ENCODE peak calls at places on chromosomes 6 and 20, in four cellular contexts. One of them, this sample, is unnamed.

GRCh38 chr6:53796451-53796780 is 1.6 kb downstream of the LRRC1 start:
- DNase-seq in HCT116: no peak
- DNase-seq in uterus: no peak
- DNase-seq in D721Med: no peak
- DNase-seq in this sample: no peak

GRCh38 chr20:54025166-54025835 is 45.1 kb downstream of the BCAS1 start:
- DNase-seq in D721Med: no peak
- DNase-seq in uterus: no peak
- DNase-seq in HCT116: no peak
- DNase-seq in this sample: no peak

GRCh38 chr6:149940673-149940984 is 1.2 kb upstream of the ULBP2 start:
- DNase-seq in uterus: no peak
- DNase-seq in HCT116: no peak
- DNase-seq in D721Med: no peak
- DNase-seq in this sample: no peak

GRCh38 chr6:37110455-37111155 is 59.3 kb upstream of the PIM1 start:
- DNase-seq in uterus: no peak
- DNase-seq in D721Med: no peak
- DNase-seq in HCT116: no peak
- DNase-seq in this sample: no peak

GRCh38 chr6:109311481-109311880 is 70.8 kb downstream of the CD164 start:
- DNase-seq in D721Med: no peak
- DNase-seq in HCT116: no peak
- DNase-seq in uterus: no peak
- DNase-seq in this sample: no peak

GRCh38 chr20:16005612-16006493 is 567.4 kb downstream of the KIF16B start:
- DNase-seq in uterus: no peak
- DNase-seq in HCT116: no peak
- DNase-seq in D721Med: peak
- DNase-seq in this sample: no peak

GRCh38 chr6:166556336-166556735 is 30.1 kb downstream of the RAMACL start:
- DNase-seq in uterus: no peak
- DNase-seq in D721Med: no peak
- DNase-seq in HCT116: no peak
- DNase-seq in this sample: no peak

GRCh38 chr20:25739615-25740320 is 43.1 kb upstream of the ZNF337 start:
- DNase-seq in uterus: no peak
- DNase-seq in D721Med: no peak
- DNase-seq in HCT116: no peak
- DNase-seq in this sample: no peak

GRCh38 chr6:19303381-19303780 is 533.8 kb upstream of the ID4 start:
- DNase-seq in uterus: no peak
- DNase-seq in D721Med: no peak
- DNase-seq in HCT116: no peak
- DNase-seq in this sample: no peak

GRCh38 chr20:31606928-31607639 is 2.0 kb downstream of the ID1 start:
- DNase-seq in D721Med: no peak
- DNase-seq in HCT116: peak
- DNase-seq in uterus: no peak
- DNase-seq in this sample: peak

GRCh38 chr20:63097336-63097831 is 90.6 kb upstream of the BHLHE23 start:
- DNase-seq in HCT116: no peak
- DNase-seq in D721Med: peak
- DNase-seq in uterus: peak
- DNase-seq in this sample: no peak

GRCh38 chr6:71533939-71534379 is 245.3 kb downstream of the OGFRL1 start:
- DNase-seq in D721Med: no peak
- DNase-seq in uterus: no peak
- DNase-seq in HCT116: peak
- DNase-seq in this sample: peak

GRCh38 chr20:14790771-14791517 is 453.5 kb upstream of the FLRT3 start:
- DNase-seq in uterus: no peak
- DNase-seq in HCT116: no peak
- DNase-seq in D721Med: no peak
- DNase-seq in this sample: no peak

GRCh38 chr6:14547284-14548001 is 429.9 kb downstream of the CD83 start:
- DNase-seq in uterus: no peak
- DNase-seq in HCT116: no peak
- DNase-seq in D721Med: no peak
- DNase-seq in this sample: no peak

GRCh38 chr6:128519931-128520435 is 416 bp downstream of the PTPRK start:
- DNase-seq in D721Med: no peak
- DNase-seq in uterus: no peak
- DNase-seq in HCT116: no peak
- DNase-seq in this sample: no peak

GRCh38 chr6:130848945-130849344 is 21.7 kb downstream of the SMLR1 start:
- DNase-seq in D721Med: no peak
- DNase-seq in HCT116: no peak
- DNase-seq in uterus: no peak
- DNase-seq in this sample: no peak

GRCh38 chr20:3705970-3706739 is 6.2 kb downstream of the SIGLEC1 start:
- DNase-seq in uterus: no peak
- DNase-seq in D721Med: no peak
- DNase-seq in HCT116: no peak
- DNase-seq in this sample: no peak

GRCh38 chr20:3704085-3704484 is 8.3 kb downstream of the SIGLEC1 start:
- DNase-seq in uterus: no peak
- DNase-seq in HCT116: no peak
- DNase-seq in D721Med: no peak
- DNase-seq in this sample: no peak

GRCh38 chr20:3705491-3705969 is 6.9 kb downstream of the SIGLEC1 start:
- DNase-seq in HCT116: no peak
- DNase-seq in D721Med: no peak
- DNase-seq in uterus: no peak
- DNase-seq in this sample: no peak

GRCh38 chr20:3701061-3701998 is 11.1 kb downstream of the SIGLEC1 start:
- DNase-seq in D721Med: no peak
- DNase-seq in HCT116: no peak
- DNase-seq in uterus: no peak
- DNase-seq in this sample: no peak

GRCh38 chr20:3702992-3703391 is 9.4 kb downstream of the SIGLEC1 start:
- DNase-seq in D721Med: no peak
- DNase-seq in uterus: no peak
- DNase-seq in HCT116: no peak
- DNase-seq in this sample: no peak
- TF ChIP-seq CTCF in D721Med: no peak
- TF ChIP-seq CTCF in uterus: no peak
- TF ChIP-seq CTCF in HCT116: no peak
- TF ChIP-seq CTCF in this sample: no peak

DNA sequence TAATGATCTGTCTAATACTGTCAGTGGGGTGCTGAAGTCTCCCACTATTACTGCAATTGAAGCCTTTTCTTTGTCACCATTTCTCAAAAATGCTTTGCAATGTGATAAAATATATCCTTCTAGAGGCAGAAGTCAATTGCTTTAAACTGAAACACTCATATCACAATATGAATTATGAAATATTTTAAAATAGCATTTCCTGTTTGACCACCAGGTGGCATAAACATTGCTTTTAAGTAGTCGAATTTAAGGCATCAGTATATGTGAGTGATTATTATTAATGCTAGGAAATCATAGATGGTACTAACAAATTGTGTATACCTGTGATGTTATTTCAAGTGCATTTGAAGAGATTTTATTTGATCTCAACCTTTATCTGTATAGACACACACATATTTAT is 87.5 kb downstream of the MEI4 start:
- DNase-seq in uterus: no peak
- DNase-seq in HCT116: peak
- DNase-seq in D721Med: no peak
- DNase-seq in this sample: no peak
- TF ChIP-seq CTCF in uterus: no peak
- TF ChIP-seq CTCF in HCT116: peak
- TF ChIP-seq CTCF in D721Med: peak
- TF ChIP-seq CTCF in this sample: peak

DNA sequence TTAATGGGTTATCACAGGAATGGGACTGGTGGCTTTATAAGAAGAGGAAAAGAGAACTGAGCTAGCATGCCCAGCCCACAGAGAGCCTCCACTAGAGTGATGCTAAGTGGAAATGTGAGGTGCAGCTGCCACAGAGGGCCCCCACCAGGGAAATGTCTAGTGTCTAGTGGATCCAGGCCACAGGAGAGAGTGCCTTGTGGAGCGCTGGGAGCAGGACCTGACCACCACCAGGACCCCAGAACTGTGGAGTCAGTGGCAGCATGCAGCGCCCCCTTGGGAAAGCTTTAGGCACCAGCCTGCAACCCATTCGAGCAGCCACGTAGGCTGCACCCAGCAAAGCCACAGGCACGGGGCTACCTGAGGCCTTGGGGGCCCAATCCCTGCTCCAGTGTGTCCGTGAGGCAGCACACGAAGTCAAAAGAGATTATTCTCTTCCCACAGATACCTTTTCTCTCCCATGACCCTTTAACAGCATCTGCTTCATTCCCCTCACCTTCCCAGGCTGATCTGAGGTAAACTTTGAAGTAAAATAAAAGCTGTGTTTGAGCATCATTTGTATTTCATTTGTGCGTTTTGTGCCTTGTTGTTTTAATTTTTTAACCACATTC is 4.4 kb downstream of the HLA-E start:
- DNase-seq in D721Med: no peak
- DNase-seq in uterus: no peak
- DNase-seq in HCT116: no peak
- DNase-seq in this sample: no peak
- TF ChIP-seq CTCF in D721Med: no peak
- TF ChIP-seq CTCF in uterus: no peak
- TF ChIP-seq CTCF in HCT116: peak
- TF ChIP-seq CTCF in this sample: peak

DNA sequence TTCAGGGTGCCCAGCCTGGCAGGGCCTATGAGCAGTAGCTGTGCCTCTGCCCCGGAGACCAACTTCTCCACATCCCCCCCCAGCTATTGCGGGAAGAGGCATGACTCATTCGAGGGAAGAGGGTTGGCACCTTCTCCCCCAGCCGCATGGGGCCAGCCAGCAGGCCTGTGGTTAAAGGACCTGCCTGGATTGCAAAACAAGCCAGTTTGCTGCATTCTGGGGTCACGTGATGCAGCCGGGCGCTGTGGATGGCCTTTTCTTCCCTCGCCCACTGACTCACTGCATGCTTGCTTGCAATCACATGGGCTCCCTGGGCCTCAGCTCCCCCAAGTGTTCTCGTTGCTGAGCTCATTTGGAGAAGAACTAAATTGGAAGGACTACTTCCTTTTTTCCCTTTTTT is 182.5 kb downstream of the MAFB start:
- DNase-seq in D721Med: no peak
- DNase-seq in HCT116: peak
- DNase-seq in uterus: peak
- DNase-seq in this sample: peak
- TF ChIP-seq CTCF in D721Med: no peak
- TF ChIP-seq CTCF in HCT116: no peak
- TF ChIP-seq CTCF in uterus: no peak
- TF ChIP-seq CTCF in this sample: no peak

GRCh38 chr6:12291785-12292604 is 1.8 kb downstream of the EDN1 start:
- DNase-seq in D721Med: no peak
- DNase-seq in HCT116: no peak
- DNase-seq in uterus: no peak
- DNase-seq in this sample: peak

GRCh38 chr6:12291083-12291784 is 1.1 kb downstream of the EDN1 start:
- DNase-seq in HCT116: no peak
- DNase-seq in uterus: no peak
- DNase-seq in D721Med: no peak
- DNase-seq in this sample: no peak

GRCh38 chr6:12289655-12290489 is at the start of gene EDN1:
- DNase-seq in HCT116: peak
- DNase-seq in D721Med: no peak
- DNase-seq in uterus: peak
- DNase-seq in this sample: peak

GRCh38 chr6:12288844-12289654 is 1.1 kb upstream of the EDN1 start:
- DNase-seq in D721Med: peak
- DNase-seq in HCT116: peak
- DNase-seq in uterus: no peak
- DNase-seq in this sample: peak

DNA sequence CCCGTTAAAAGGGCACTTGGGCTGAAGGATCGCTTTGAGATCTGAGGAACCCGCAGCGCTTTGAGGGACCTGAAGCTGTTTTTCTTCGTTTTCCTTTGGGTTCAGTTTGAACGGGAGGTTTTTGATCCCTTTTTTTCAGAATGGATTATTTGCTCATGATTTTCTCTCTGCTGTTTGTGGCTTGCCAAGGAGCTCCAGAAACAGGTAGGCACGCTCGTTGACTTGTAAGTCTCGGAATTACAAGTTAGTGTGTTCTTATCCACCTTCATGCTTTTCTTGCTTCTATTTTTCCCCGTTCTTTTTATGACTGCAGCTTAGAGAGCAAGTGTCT is 294 bp downstream of the EDN1 start:
- DNase-seq in D721Med: no peak
- DNase-seq in uterus: no peak
- DNase-seq in HCT116: no peak
- DNase-seq in this sample: no peak
- TF ChIP-seq CTCF in D721Med: no peak
- TF ChIP-seq CTCF in uterus: no peak
- TF ChIP-seq CTCF in HCT116: peak
- TF ChIP-seq CTCF in this sample: no peak

GRCh38 chr6:160249687-160250086 is 8.9 kb downstream of the SLC22A2 start:
- DNase-seq in D721Med: no peak
- DNase-seq in HCT116: no peak
- DNase-seq in uterus: no peak
- DNase-seq in this sample: no peak

GRCh38 chr6:160254467-160255312 is 3.9 kb downstream of the SLC22A2 start:
- DNase-seq in uterus: no peak
- DNase-seq in D721Med: no peak
- DNase-seq in HCT116: no peak
- DNase-seq in this sample: peak

GRCh38 chr6:160253242-160253641 is 5.4 kb downstream of the SLC22A2 start:
- DNase-seq in uterus: no peak
- DNase-seq in HCT116: no peak
- DNase-seq in D721Med: no peak
- DNase-seq in this sample: no peak

GRCh38 chr6:160253714-160254113 is 4.9 kb downstream of the SLC22A2 start:
- DNase-seq in uterus: no peak
- DNase-seq in D721Med: no peak
- DNase-seq in HCT116: no peak
- DNase-seq in this sample: peak

DNA sequence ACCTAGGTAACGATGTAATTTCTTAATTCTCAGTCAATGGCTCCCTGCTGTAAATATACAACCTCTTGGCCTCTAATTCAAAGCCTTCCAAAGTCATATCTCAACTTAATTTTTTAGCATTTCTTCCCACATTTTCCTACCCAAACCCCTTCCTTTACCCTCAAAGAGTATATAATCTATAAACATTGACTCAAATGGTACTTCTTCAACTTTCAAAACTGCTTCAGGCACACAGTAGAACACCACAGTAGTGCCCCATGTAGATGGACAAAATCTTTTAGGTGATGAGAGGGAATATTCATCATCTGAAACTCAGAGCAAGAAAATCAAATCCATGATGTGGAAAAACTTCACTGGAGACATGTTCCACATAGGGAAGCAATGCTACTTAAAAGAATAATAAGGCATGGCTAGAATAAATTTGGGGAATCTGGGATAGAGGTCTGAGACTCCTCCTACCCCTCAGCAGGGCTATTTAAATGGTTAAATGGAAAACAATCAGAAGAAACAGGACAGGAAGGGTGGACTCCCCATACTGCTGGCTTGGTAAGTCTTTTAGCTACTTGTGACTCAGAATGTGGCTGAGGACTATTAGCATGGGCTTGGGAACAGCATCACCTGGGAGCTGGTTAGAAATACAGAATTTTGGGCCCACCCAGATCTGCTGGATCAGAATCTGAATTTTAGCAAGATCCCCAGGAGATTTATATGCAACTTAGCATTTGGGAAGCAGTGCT is 6.4 kb downstream of the SLC22A2 start:
- DNase-seq in uterus: no peak
- DNase-seq in D721Med: no peak
- DNase-seq in HCT116: no peak
- DNase-seq in this sample: no peak
- TF ChIP-seq CTCF in uterus: no peak
- TF ChIP-seq CTCF in D721Med: no peak
- TF ChIP-seq CTCF in HCT116: no peak
- TF ChIP-seq CTCF in this sample: no peak

This sample was measured in Calu3.